ENCODE peak calls at places on chromosomes 16 and 17, in seven cellular contexts. One of them, this sample, is unnamed. For H3K79me1, the result is how much of the 10 kb centered on the place peaks cover.

GRCh38 chr16:66650707-66651473 is 45.7 kb downstream of the CMTM4 start:
- DNase-seq in H9: peak
- DNase-seq in trophoblast cell: peak
- DNase-seq in mesendoderm: peak
- DNase-seq in IMR-90: peak
- DNase-seq in H1: peak
- DNase-seq in neuronal stem cell: peak
- DNase-seq in this sample: peak

GRCh38 chr16:59470556-59470955 is 736.4 kb upstream of the GOT2 start:
- DNase-seq in neuronal stem cell: no peak
- DNase-seq in H9: no peak
- DNase-seq in mesendoderm: no peak
- DNase-seq in trophoblast cell: no peak
- DNase-seq in IMR-90: no peak
- DNase-seq in H1: no peak
- DNase-seq in this sample: no peak

GRCh38 chr16:57591870-57592485 is 36.5 kb upstream of the ADGRG1 start:
- DNase-seq in H1: no peak
- DNase-seq in IMR-90: no peak
- DNase-seq in neuronal stem cell: no peak
- DNase-seq in mesendoderm: no peak
- DNase-seq in H9: no peak
- DNase-seq in trophoblast cell: no peak
- DNase-seq in this sample: no peak

GRCh38 chr17:45873728-45874127 is 20.6 kb upstream of the MAPT start:
- DNase-seq in H1: no peak
- DNase-seq in neuronal stem cell: no peak
- DNase-seq in H9: no peak
- DNase-seq in trophoblast cell: no peak
- DNase-seq in mesendoderm: peak
- DNase-seq in IMR-90: no peak
- DNase-seq in this sample: peak

GRCh38 chr17:38761612-38762011 is 9.1 kb downstream of the PSMB3 start:
- DNase-seq in mesendoderm: peak
- DNase-seq in IMR-90: peak
- DNase-seq in H1: peak
- DNase-seq in neuronal stem cell: no peak
- DNase-seq in H9: peak
- DNase-seq in trophoblast cell: peak
- DNase-seq in this sample: peak

GRCh38 chr17:50487213-50488096 is 8.8 kb downstream of the RSAD1 start:
- DNase-seq in neuronal stem cell: no peak
- DNase-seq in trophoblast cell: no peak
- DNase-seq in mesendoderm: no peak
- DNase-seq in IMR-90: peak
- DNase-seq in H1: no peak
- DNase-seq in H9: no peak
- DNase-seq in this sample: no peak

GRCh38 chr16:57190136-57190535 is 4.0 kb downstream of the RSPRY1 start:
- DNase-seq in H1: no peak
- DNase-seq in neuronal stem cell: no peak
- DNase-seq in H9: no peak
- DNase-seq in mesendoderm: no peak
- DNase-seq in IMR-90: no peak
- DNase-seq in trophoblast cell: no peak
- DNase-seq in this sample: no peak

GRCh38 chr17:72529386-72529785 is 408.6 kb downstream of the SOX9 start:
- DNase-seq in trophoblast cell: no peak
- DNase-seq in neuronal stem cell: no peak
- DNase-seq in IMR-90: no peak
- DNase-seq in H1: no peak
- DNase-seq in mesendoderm: no peak
- DNase-seq in H9: no peak
- DNase-seq in this sample: no peak

GRCh38 chr17:19311421-19312215 is 50.9 kb downstream of the B9D1 start:
- DNase-seq in IMR-90: peak
- DNase-seq in H9: no peak
- DNase-seq in trophoblast cell: peak
- DNase-seq in H1: no peak
- DNase-seq in neuronal stem cell: no peak
- DNase-seq in mesendoderm: no peak
- DNase-seq in this sample: no peak

GRCh38 chr16:89337965-89338364 is 120.5 kb downstream of the ZNF778 start:
- DNase-seq in mesendoderm: no peak
- DNase-seq in H9: no peak
- DNase-seq in IMR-90: no peak
- DNase-seq in neuronal stem cell: no peak
- DNase-seq in H1: no peak
- DNase-seq in trophoblast cell: no peak
- DNase-seq in this sample: no peak

GRCh38 chr17:31660684-31661083 is 198.4 kb downstream of the COPRS start:
- DNase-seq in H1: no peak
- DNase-seq in neuronal stem cell: no peak
- DNase-seq in trophoblast cell: no peak
- DNase-seq in mesendoderm: no peak
- DNase-seq in H9: no peak
- DNase-seq in IMR-90: no peak
- DNase-seq in this sample: no peak

DNA sequence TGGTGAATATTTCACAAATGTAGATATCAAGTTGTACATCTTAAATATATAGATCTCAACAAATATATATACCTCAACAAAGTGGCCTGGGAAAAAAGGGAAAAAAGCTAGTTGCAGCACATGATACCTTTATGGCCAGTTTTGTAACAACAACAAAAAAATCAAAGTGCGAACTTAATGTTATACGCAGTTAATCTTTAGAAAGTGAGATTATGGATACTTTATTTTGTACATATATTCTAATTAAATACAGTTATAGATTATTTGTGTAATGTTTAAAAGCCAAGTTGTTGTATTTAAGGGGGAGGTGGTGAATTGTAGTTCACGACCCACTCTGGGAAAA is 385 bp upstream of the ZFP1 start:
- DNase-seq in neuronal stem cell: no peak
- DNase-seq in H9: no peak
- DNase-seq in trophoblast cell: no peak
- DNase-seq in H1: no peak
- DNase-seq in IMR-90: no peak
- DNase-seq in mesendoderm: no peak
- DNase-seq in this sample: no peak
- H3K4ac ChIP-seq in neuronal stem cell: no peak
- H3K4ac ChIP-seq in H9: no peak
- H3K4ac ChIP-seq in trophoblast cell: no peak
- H3K4ac ChIP-seq in H1: no peak
- H3K4ac ChIP-seq in IMR-90: no peak
- H3K4ac ChIP-seq in mesendoderm: no peak
- H3K4ac ChIP-seq in this sample: no peak

GRCh38 chr16:83934684-83934977 is 18.4 kb upstream of the OSGIN1 start:
- DNase-seq in H1: no peak
- DNase-seq in IMR-90: no peak
- DNase-seq in neuronal stem cell: no peak
- DNase-seq in H9: no peak
- DNase-seq in trophoblast cell: no peak
- DNase-seq in mesendoderm: no peak
- DNase-seq in this sample: no peak
- H3K79me1 ChIP-seq in H1: under half
- H3K79me1 ChIP-seq in IMR-90: under half
- H3K79me1 ChIP-seq in neuronal stem cell: under half
- H3K79me1 ChIP-seq in H9: under half
- H3K79me1 ChIP-seq in trophoblast cell: under half
- H3K79me1 ChIP-seq in mesendoderm: under half
- H3K79me1 ChIP-seq in this sample: under half

DNA sequence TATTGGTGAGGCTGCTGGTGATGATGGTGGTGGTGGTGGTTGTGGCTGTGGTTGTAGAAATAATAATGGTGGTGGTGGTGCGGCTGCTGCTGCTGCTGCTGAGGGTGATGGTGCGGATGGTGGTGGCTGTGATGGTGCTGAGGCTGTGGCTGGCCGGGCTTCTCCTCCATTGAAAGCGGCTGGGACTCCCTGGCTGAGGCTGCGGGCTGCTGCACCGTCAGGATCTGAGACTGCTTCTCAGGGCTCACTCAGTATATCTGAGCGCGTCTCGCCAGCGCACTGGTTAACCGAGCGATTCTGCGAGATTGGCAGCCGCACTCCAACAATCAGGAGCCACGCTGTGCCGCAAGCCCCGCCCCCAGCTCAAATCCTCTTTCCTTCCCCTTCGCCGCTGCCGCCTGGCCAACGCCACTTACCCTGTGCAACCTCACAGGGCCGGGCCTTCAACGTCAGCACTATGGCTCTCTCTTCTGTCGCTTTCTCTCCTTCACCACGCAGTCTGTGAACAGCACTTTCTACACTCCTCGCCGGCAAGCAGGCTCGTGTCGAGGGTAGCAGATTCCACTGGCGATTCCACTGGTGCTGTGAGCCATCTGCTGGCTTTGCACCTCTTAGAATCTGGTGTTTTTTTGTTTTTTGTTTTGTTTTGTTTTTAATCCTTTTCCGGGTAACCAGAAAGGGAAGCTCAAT is at the start of gene NUFIP2:
- DNase-seq in H9: peak
- DNase-seq in H1: peak
- DNase-seq in trophoblast cell: peak
- DNase-seq in neuronal stem cell: peak
- DNase-seq in mesendoderm: peak
- DNase-seq in IMR-90: peak
- DNase-seq in this sample: peak
- H3K4ac ChIP-seq in H9: no peak
- H3K4ac ChIP-seq in H1: peak
- H3K4ac ChIP-seq in trophoblast cell: peak
- H3K4ac ChIP-seq in neuronal stem cell: peak
- H3K4ac ChIP-seq in mesendoderm: peak
- H3K4ac ChIP-seq in IMR-90: peak
- H3K4ac ChIP-seq in this sample: peak

DNA sequence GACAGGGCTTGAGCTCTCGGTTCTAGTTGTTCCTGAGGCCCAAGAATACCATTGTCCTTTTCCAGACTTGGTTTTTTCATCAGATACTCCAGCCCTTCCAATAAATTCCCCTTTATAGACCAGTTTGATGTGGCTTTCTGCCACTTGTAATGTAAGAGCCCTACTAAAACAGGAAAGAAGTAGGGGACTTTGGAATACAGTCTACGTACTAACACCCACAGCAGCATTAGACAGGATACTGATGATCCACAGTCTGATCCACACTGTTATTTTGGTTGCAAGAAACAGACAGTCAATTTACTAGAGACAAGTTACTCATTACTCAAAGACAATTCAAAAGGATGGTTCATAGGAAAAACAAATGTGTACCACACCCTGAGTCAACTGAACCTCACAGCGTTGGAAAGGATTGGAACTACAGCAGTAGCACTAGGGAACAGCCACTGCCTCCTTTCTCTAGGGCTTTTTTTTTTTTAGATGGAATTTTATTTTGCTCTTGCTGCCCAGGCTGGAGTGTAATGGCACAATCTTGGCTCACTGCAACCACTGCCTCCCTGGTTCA is 45.9 kb upstream of the MED13 start:
- DNase-seq in IMR-90: no peak
- DNase-seq in neuronal stem cell: no peak
- DNase-seq in H9: no peak
- DNase-seq in trophoblast cell: no peak
- DNase-seq in mesendoderm: no peak
- DNase-seq in H1: no peak
- DNase-seq in this sample: no peak
- H3K79me1 ChIP-seq in IMR-90: under half
- H3K79me1 ChIP-seq in neuronal stem cell: under half
- H3K79me1 ChIP-seq in H9: under half
- H3K79me1 ChIP-seq in trophoblast cell: under half
- H3K79me1 ChIP-seq in mesendoderm: under half
- H3K79me1 ChIP-seq in H1: under half
- H3K79me1 ChIP-seq in this sample: under half

DNA sequence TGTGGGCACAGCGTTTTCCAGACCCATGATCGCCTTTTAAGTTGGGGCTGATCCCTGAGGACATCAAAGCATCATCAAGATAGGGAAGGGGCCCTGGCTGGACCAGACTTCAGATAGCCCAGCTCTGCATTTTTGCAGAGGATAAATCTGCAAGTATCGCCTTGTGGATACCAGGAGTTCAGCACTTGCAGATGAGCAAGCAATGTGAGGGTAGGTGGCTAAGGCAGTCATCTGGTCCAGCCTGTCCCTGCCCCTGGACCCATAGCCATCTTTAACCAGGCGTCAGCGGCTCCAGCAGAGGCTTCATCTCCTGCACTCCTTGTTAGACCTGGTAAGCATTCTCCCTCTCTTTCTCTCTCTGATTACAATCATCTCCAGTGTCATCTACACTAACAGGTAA is 9.0 kb upstream of the MRPS23 start:
- DNase-seq in neuronal stem cell: no peak
- DNase-seq in mesendoderm: no peak
- DNase-seq in trophoblast cell: no peak
- DNase-seq in IMR-90: no peak
- DNase-seq in H9: no peak
- DNase-seq in H1: peak
- DNase-seq in this sample: no peak
- H3K4ac ChIP-seq in neuronal stem cell: no peak
- H3K4ac ChIP-seq in mesendoderm: no peak
- H3K4ac ChIP-seq in trophoblast cell: no peak
- H3K4ac ChIP-seq in IMR-90: no peak
- H3K4ac ChIP-seq in H9: no peak
- H3K4ac ChIP-seq in H1: no peak
- H3K4ac ChIP-seq in this sample: no peak

GRCh38 chr17:47969975-47970724 is 763 bp upstream of the CDK5RAP3 start:
- DNase-seq in H1: no peak
- DNase-seq in IMR-90: no peak
- DNase-seq in neuronal stem cell: no peak
- DNase-seq in trophoblast cell: no peak
- DNase-seq in H9: no peak
- DNase-seq in mesendoderm: no peak
- DNase-seq in this sample: no peak
- H3K79me1 ChIP-seq in H1: under half
- H3K79me1 ChIP-seq in IMR-90: under half
- H3K79me1 ChIP-seq in neuronal stem cell: under half
- H3K79me1 ChIP-seq in trophoblast cell: under half
- H3K79me1 ChIP-seq in H9: under half
- H3K79me1 ChIP-seq in mesendoderm: under half
- H3K79me1 ChIP-seq in this sample: under half

This sample was measured in mesenchymal stem cell.